ENCODE peak calls at places on chromosome 18, in seven cellular contexts. Y is neural crest cell, U is HFFc6, I is testis, W is prostate gland, D is WERI-Rb-1, C is upper lobe of right lung. L is an unnamed sample.

GRCh38 chr18:78625446-78625845 is 354.2 kb upstream of the SALL3 start:
- DNase-seq in Y (no peak), I (no peak), C (no peak), W (no peak), U (no peak), D (no peak), L (no peak)

GRCh38 chr18:58788971-58789797 is 75.5 kb upstream of the ZNF532 start:
- DNase-seq in U (peak; percentile 67), D (no peak), C (no peak), Y (peak; percentile 56), W (peak; percentile 83), I (peak; percentile 61), L (peak; percentile 92)

GRCh38 chr18:78713064-78713463 is 266.6 kb upstream of the SALL3 start:
- DNase-seq in C (no peak), D (no peak), U (no peak), W (no peak), Y (peak; percentile 67), I (peak; percentile 31), L (no peak)

GRCh38 chr18:21313576-21313975 is 71.5 kb downstream of the GREB1L start:
- DNase-seq in I (no peak), W (no peak), U (no peak), Y (no peak), D (no peak), C (no peak), L (no peak)

GRCh38 chr18:2909431-2910140 is 62.8 kb downstream of the EMILIN2 start:
- DNase-seq in C (no peak), D (no peak), I (peak; percentile 6), Y (no peak), U (no peak), W (no peak), L (no peak)

GRCh38 chr18:24322594-24323136 is 75.0 kb downstream of the OSBPL1A start:
- DNase-seq in C (no peak), W (no peak), Y (no peak), I (no peak), U (peak; percentile 39), D (no peak), L (no peak)

GRCh38 chr18:11005528-11005927 is 143.8 kb downstream of the PIEZO2 start:
- DNase-seq in Y (no peak), C (no peak), D (no peak), U (no peak), I (no peak), W (no peak), L (peak; percentile 54)

GRCh38 chr18:39051013-39051412 is 1485.4 kb upstream of the CELF4 start:
- DNase-seq in D (no peak), Y (no peak), C (no peak), U (no peak), W (no peak), I (no peak), L (no peak)

GRCh38 chr18:48493856-48494255 is 45.0 kb upstream of the CTIF start:
- DNase-seq in U (no peak), Y (no peak), I (no peak), W (no peak), C (no peak), D (no peak), L (no peak)

GRCh38 chr18:13216732-13217465 is 1.7 kb upstream of the LDLRAD4 start:
- DNase-seq in I (peak; percentile 24), D (peak; percentile 60), W (no peak), C (peak; percentile 74), Y (peak; percentile 41), U (no peak), L (no peak)
- TF ChIP-seq CTCF in I (peak; percentile 13), D (peak; percentile 56), W (no peak), C (peak; percentile 27), Y (peak; percentile 40), U (no peak), L (peak; percentile 15)

GRCh38 chr18:50196261-50196660 is 1.3 kb upstream of the MYO5B start:
- DNase-seq in U (no peak), D (no peak), C (no peak), I (no peak), Y (no peak), W (no peak), L (no peak)

GRCh38 chr18:50195689-50196088 is 742 bp upstream of the MYO5B start:
- DNase-seq in I (no peak), C (no peak), D (no peak), Y (no peak), W (no peak), U (no peak), L (no peak)

GRCh38 chr18:50193796-50194622 is 938 bp downstream of the MYO5B start:
- DNase-seq in I (peak; percentile 22), C (peak; percentile 67), D (no peak), W (no peak), Y (no peak), U (no peak), L (no peak)

GRCh38 chr18:50192903-50193795 is 1.8 kb downstream of the MYO5B start:
- DNase-seq in U (no peak), D (no peak), C (no peak), Y (no peak), W (no peak), I (no peak), L (no peak)

DNA sequence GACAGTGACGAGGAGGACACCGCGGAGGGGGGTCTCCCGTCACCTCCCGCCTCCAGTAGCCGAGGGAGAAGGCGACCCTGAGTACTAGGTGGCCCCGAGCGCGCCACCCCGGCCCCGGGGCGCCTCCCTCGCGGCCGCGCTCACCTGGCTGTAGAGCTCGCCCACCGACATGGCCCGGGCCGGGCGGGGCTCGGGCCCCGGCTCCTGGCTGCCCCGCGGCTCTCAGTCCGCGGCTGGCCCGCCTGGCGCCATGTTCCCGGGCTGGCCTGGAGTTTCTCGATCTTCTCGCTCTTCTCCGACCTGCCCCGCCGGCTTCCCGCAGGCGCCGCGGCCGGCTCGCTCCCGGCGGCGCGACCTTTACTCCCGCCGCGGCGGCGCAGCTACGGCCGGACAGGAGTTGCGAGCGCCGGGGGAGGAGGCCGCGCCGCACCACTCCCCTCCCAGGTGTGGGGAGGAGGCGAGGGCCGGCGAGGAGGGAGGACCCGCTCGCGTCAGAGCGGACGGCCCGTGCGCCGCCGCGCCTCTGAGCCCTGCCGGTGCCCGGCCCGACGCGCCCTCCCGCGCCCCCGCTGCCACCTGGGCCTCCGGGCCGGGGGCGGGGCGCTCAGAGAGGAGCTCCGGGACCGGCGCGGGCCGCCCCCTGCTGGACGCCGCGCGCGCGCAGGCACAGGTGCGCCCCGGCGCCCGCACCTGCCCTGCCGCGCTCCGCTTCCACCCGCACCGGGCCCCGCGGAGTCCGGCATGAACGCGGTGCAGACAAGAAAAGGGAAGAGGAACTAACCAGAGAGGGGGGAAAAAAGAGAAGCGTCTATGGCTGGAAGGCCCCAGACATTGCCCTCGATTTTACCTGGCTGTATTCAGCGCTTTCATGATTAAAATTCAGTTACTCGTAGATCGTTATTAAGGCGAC is at the start of gene MYO5B:
- DNase-seq in I (peak; percentile 72), C (peak; percentile 93), W (peak; percentile 79), U (no peak), D (peak; percentile 80), Y (peak; percentile 17), L (peak; percentile 34)
- TF ChIP-seq CTCF in I (peak; percentile 28), C (peak; percentile 25), W (peak; percentile 66), U (no peak), D (peak; percentile 69), Y (peak; percentile 69), L (peak; percentile 81)

DNA sequence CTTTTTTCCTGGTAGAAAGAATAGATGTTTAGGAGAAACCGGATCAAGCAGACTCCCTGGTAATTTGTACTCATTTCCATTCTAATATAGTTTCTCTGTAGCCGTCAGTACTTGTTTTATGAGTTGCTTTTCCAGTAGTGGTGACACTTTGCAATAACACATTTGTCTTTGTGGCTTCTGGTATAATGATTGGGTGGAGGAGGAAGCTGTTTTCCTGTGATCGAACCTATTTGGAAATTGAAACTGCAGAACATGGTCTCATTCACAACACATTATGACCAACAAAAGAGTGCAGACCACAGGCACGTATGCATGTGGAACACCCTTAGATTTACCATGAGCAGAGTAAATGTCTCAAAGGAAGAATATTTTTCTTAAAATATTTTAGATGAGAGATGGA is 7.6 kb upstream of the SERPINB12 start:
- DNase-seq in I (no peak), C (no peak), D (no peak), W (no peak), U (no peak), Y (no peak), L (no peak)
- TF ChIP-seq CTCF in I (no peak), C (no peak), D (no peak), W (no peak), U (no peak), Y (no peak), L (no peak)

GRCh38 chr18:9055185-9055584 is 47.3 kb upstream of the NDUFV2 start:
- DNase-seq in I (no peak), U (peak; percentile 76), Y (no peak), D (no peak), C (no peak), W (no peak), L (peak; percentile 63)
- TF ChIP-seq CTCF in I (no peak), U (peak; percentile 70), Y (no peak), D (no peak), C (peak; percentile 33), W (no peak), L (peak; percentile 32)